ENCODE peak calls at places on chromosomes 3 and 15, in six cellular contexts. Y is IMR-90, A is K562, W is A549, U is GM12878, T is HepG2. X is an unnamed sample.

GRCh38 chr15:73389539-73389938 is 20.8 kb upstream of the HCN4 start:
- DNase-seq in Y (no peak), A (no peak), W (no peak), U (no peak), T (no peak), X (no peak)

GRCh38 chr3:50321844-50322385 is 630 bp downstream of the HYAL2 start:
- DNase-seq in Y (no peak), A (no peak), W (no peak), U (no peak), T (peak; percentile 90), X (no peak)

GRCh38 chr15:80823120-80823519 is 44.0 kb downstream of the CEMIP start:
- DNase-seq in Y (no peak), A (no peak), W (no peak), U (no peak), T (no peak), X (no peak)

GRCh38 chr3:173396191-173397041 is 1.1 kb upstream of the NLGN1 start:
- DNase-seq in Y (no peak), A (no peak), W (no peak), U (no peak), T (no peak), X (peak; percentile 16)

GRCh38 chr3:112639451-112640332 is 1.3 kb downstream of the CCDC80 start:
- DNase-seq in Y (no peak), A (no peak), W (no peak), U (no peak), T (no peak), X (no peak)

GRCh38 chr15:70033529-70034140 is 64.1 kb downstream of the TLE3 start:
- DNase-seq in Y (peak; percentile 62), A (no peak), W (no peak), U (no peak), T (no peak), X (no peak)

GRCh38 chr15:44265757-44266156 is 22.8 kb upstream of the GOLM2 start:
- DNase-seq in Y (no peak), A (no peak), W (no peak), U (no peak), T (no peak), X (no peak)

GRCh38 chr3:46349484-46350261 is 4.2 kb upstream of the CCR2 start:
- DNase-seq in Y (no peak), A (no peak), W (no peak), U (no peak), T (no peak), X (no peak)

GRCh38 chr3:13671536-13672233 is 122.8 kb downstream of the FBLN2 start:
- DNase-seq in Y (no peak), A (no peak), W (no peak), U (no peak), T (no peak), X (no peak)

GRCh38 chr3:168049366-168049974 is 46.3 kb downstream of the GOLIM4 start:
- DNase-seq in Y (peak; percentile 84), A (no peak), W (no peak), U (no peak), T (no peak), X (no peak)

GRCh38 chr15:37682304-37682703 is 252.1 kb upstream of the TMCO5A start:
- DNase-seq in Y (peak; percentile 27), A (no peak), W (peak; percentile 2), U (no peak), T (peak; percentile 5), X (no peak)

GRCh38 chr3:60504827-60505457 is 746.3 kb downstream of the FHIT start:
- DNase-seq in Y (no peak), A (no peak), W (no peak), U (peak; percentile 13), T (no peak), X (no peak)

GRCh38 chr3:13932578-13933295 is 52.9 kb upstream of the WNT7A start:
- DNase-seq in Y (no peak), A (peak; percentile 18), W (no peak), U (no peak), T (no peak), X (no peak)

GRCh38 chr3:8882171-8882593 is 81.1 kb downstream of the RAD18 start:
- DNase-seq in Y (no peak), A (peak; percentile 57), W (no peak), U (no peak), T (no peak), X (no peak)

GRCh38 chr15:60134609-60135008 is 130.5 kb downstream of the FOXB1 start:
- DNase-seq in Y (no peak), A (no peak), W (peak; percentile 31), U (no peak), T (no peak), X (no peak)

GRCh38 chr15:31327674-31328424 is 1.2 kb downstream of the KLF13 start:
- DNase-seq in Y (peak; percentile 19), A (peak; percentile 64), W (peak; percentile 40), U (no peak), T (peak; percentile 21), X (peak; percentile 16)

GRCh38 chr3:141933421-141934300 is 57.2 kb downstream of the ATP1B3 start:
- DNase-seq in Y (no peak), A (no peak), W (no peak), U (no peak), T (no peak), X (no peak)

GRCh38 chr3:42505203-42505848 is 2.9 kb downstream of the VIPR1 start:
- DNase-seq in Y (no peak), A (no peak), W (no peak), U (no peak), T (no peak), X (no peak)

GRCh38 chr3:126208182-126208581 is 27.8 kb upstream of the ALDH1L1 start:
- DNase-seq in Y (no peak), A (no peak), W (no peak), U (no peak), T (no peak), X (no peak)

GRCh38 chr15:98794754-98795153 is 146.4 kb downstream of the IGF1R start:
- DNase-seq in Y (peak; percentile 80), A (no peak), W (peak; percentile 66), U (no peak), T (peak; percentile 40), X (no peak)

GRCh38 chr15:44092221-44092620 is 102.8 kb downstream of the FRMD5 start:
- DNase-seq in Y (peak; percentile 53), A (no peak), W (peak; percentile 24), U (no peak), T (no peak), X (no peak)

GRCh38 chr3:27594096-27594690 is 110.0 kb upstream of the SLC4A7 start:
- DNase-seq in Y (peak; percentile 41), A (no peak), W (no peak), U (no peak), T (no peak), X (no peak)

GRCh38 chr15:36161781-36162212 is 417.6 kb upstream of the CDIN1 start:
- DNase-seq in Y (no peak), A (no peak), W (peak; percentile 66), U (no peak), T (no peak), X (no peak)

GRCh38 chr15:67120839-67121540 is 55.6 kb downstream of the SMAD3 start:
- DNase-seq in Y (peak; percentile 97), A (peak; percentile 47), W (peak; percentile 90), U (peak; percentile 51), T (no peak), X (no peak)

GRCh38 chr3:129547241-129547640 is 4.3 kb downstream of the H1-8 start:
- DNase-seq in Y (no peak), A (no peak), W (no peak), U (no peak), T (no peak), X (no peak)

GRCh38 chr3:117534138-117534537 is 824.6 kb downstream of the TUSC7 start:
- DNase-seq in Y (no peak), A (no peak), W (no peak), U (no peak), T (no peak), X (no peak)

GRCh38 chr15:69979269-69979668 is 118.4 kb downstream of the TLE3 start:
- DNase-seq in Y (peak; percentile 18), A (peak; percentile 9), W (peak; percentile 62), U (no peak), T (peak; percentile 23), X (no peak)

GRCh38 chr15:51107612-51108011 is 12.9 kb upstream of the TNFAIP8L3 start:
- DNase-seq in Y (no peak), A (no peak), W (no peak), U (no peak), T (no peak), X (no peak)

GRCh38 chr3:27507515-27508266 is 23.5 kb upstream of the SLC4A7 start:
- DNase-seq in Y (peak; percentile 43), A (no peak), W (no peak), U (no peak), T (no peak), X (no peak)

GRCh38 chr3:60707452-60708020 is 543.7 kb downstream of the FHIT start:
- DNase-seq in Y (peak; percentile 24), A (no peak), W (no peak), U (no peak), T (no peak), X (no peak)

GRCh38 chr3:72630614-72631344 is 217.5 kb downstream of the SHQ1 start:
- DNase-seq in Y (no peak), A (no peak), W (no peak), U (no peak), T (no peak), X (no peak)
- TF ChIP-seq BHLHE40 in Y (no peak), A (no peak), W (no peak), U (peak; percentile 11), T (no peak), X (no peak)

GRCh38 chr3:188775412-188775811 is 396.4 kb upstream of the TPRG1 start:
- DNase-seq in Y (no peak), A (no peak), W (no peak), U (no peak), T (no peak), X (no peak)

GRCh38 chr3:188776447-188776846 is 395.3 kb upstream of the TPRG1 start:
- DNase-seq in Y (peak; percentile 21), A (no peak), W (no peak), U (no peak), T (no peak), X (no peak)

GRCh38 chr3:188769833-188770232 is 401.9 kb upstream of the TPRG1 start:
- DNase-seq in Y (no peak), A (no peak), W (no peak), U (no peak), T (no peak), X (no peak)

GRCh38 chr3:188772886-188773285 is 398.9 kb upstream of the TPRG1 start:
- DNase-seq in Y (peak; percentile 97), A (no peak), W (peak; percentile 67), U (no peak), T (peak; percentile 68), X (no peak)
- TF ChIP-seq BHLHE40 in Y (no peak), A (no peak), W (no peak), U (no peak), T (no peak), X (no peak)

DNA sequence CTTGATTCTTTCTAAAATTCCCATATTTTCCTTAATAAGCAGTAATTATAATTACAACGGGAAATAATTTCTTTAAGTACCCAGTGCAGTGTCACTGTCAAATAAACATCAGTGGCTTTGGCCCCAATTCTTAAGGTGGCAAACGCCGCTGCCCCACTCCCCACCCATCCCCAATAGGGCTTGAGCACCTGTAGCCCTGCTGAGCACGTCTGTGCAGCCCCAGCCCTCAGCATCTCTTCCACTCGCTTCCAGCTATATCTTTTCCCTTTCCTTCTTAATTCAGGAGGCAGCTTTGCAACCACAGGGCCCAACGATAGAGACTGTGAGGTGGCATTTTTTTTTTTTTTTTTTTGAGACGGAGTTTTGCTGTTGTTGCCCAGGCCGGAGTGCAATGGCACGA is 9.0 kb downstream of the PPM1M start:
- DNase-seq in Y (no peak), A (no peak), W (no peak), U (no peak), T (no peak), X (no peak)
- TF ChIP-seq BHLHE40 in Y (no peak), A (no peak), W (no peak), U (no peak), T (no peak), X (no peak)

GRCh38 chr3:26118165-26118564 is 328.3 kb downstream of the OXSM start:
- DNase-seq in Y (no peak), A (no peak), W (no peak), U (no peak), T (no peak), X (peak; percentile 17)
- TF ChIP-seq BHLHE40 in Y (no peak), A (no peak), W (no peak), U (no peak), T (no peak), X (no peak)